ENCODE peak calls at places on chromosomes 2 and 18, in five cellular contexts. R is prostate gland; A is activated CD8-positive, alpha-beta memory T cell treated with anti-CD3 and anti-CD28 coated beads for 48 hours; E is astrocyte of the spinal cord; G is mammary epithelial cell. Q is an unnamed sample.

GRCh38 chr2:16656784-16657391 is 8.7 kb downstream of the CYRIA start:
- DNase-seq in R (no peak), A (no peak), E (no peak), G (no peak), Q (peak)

GRCh38 chr2:102585704-102586404 is 33.5 kb upstream of the SLC9A2 start:
- DNase-seq in R (peak), A (no peak), E (no peak), G (peak), Q (no peak)

GRCh38 chr2:129192117-129192516 is 787.3 kb upstream of the RAB6C start:
- DNase-seq in R (no peak), A (no peak), E (no peak), G (no peak), Q (no peak)

GRCh38 chr2:44840186-44840850 is 101.2 kb upstream of the SIX3 start:
- DNase-seq in R (no peak), A (no peak), E (no peak), G (no peak), Q (no peak)

GRCh38 chr2:170818294-170819104 is 1.8 kb downstream of the GAD1 start:
- DNase-seq in R (no peak), A (no peak), E (no peak), G (peak), Q (no peak)

GRCh38 chr2:99722726-99723125 is 232.9 kb upstream of the REV1 start:
- DNase-seq in R (no peak), A (no peak), E (peak), G (no peak), Q (no peak)

GRCh38 chr2:42808301-42808700 is 15.9 kb upstream of the HAAO start:
- DNase-seq in R (no peak), A (no peak), E (no peak), G (no peak), Q (no peak)

GRCh38 chr2:227376911-227377396 is 2.2 kb downstream of the TM4SF20 start:
- DNase-seq in R (no peak), A (no peak), E (no peak), G (no peak), Q (no peak)

GRCh38 chr2:20609349-20609994 is 41.4 kb downstream of the HS1BP3 start:
- DNase-seq in R (no peak), A (no peak), E (peak), G (no peak), Q (peak)

GRCh38 chr2:168457177-168457905 is 1.3 kb downstream of the CERS6 start:
- DNase-seq in R (no peak), A (no peak), E (peak), G (peak), Q (no peak)

GRCh38 chr18:7822435-7823425 is 255.6 kb downstream of the PTPRM start:
- DNase-seq in R (no peak), A (no peak), E (peak), G (no peak), Q (peak)

GRCh38 chr2:29060491-29060890 is 13.8 kb downstream of the PCARE start:
- DNase-seq in R (no peak), A (no peak), E (no peak), G (no peak), Q (no peak)

GRCh38 chr2:102058293-102058833 is 66.6 kb downstream of the IL1R2 start:
- DNase-seq in R (no peak), A (no peak), E (no peak), G (no peak), Q (no peak)

Q was measured in thyroid gland.